ENCODE peak calls at places on chromosome 11, in ten cellular contexts. A, I, T, B, K, J, N, W, O and Y are unnamed samples.

GRCh38 chr11:118530683-118531596 is at the start of gene TMEM25:
- DNase-seq in A (peak; percentile 71), W (no peak), K (peak; percentile 62), O (peak; percentile 82), J (peak; percentile 42), I (peak; percentile 87), N (peak; percentile 76), B (peak; percentile 40), T (peak; percentile 88), Y (peak; percentile 31)

GRCh38 chr11:87215236-87215635 is 177.5 kb downstream of the TMEM135 start:
- DNase-seq in T (no peak), J (no peak), O (no peak), K (no peak), A (no peak), B (peak; percentile 14), I (no peak), N (no peak), W (no peak), Y (no peak)

GRCh38 chr11:66891849-66892660 is 35.2 kb downstream of the LRFN4 start:
- DNase-seq in T (no peak), B (peak; percentile 96), A (peak; percentile 59), K (no peak), W (peak; percentile 58), O (no peak), I (no peak), J (peak; percentile 97), N (peak; percentile 49), Y (peak; percentile 87)

GRCh38 chr11:46234261-46234660 is 43.2 kb upstream of the CREB3L1 start:
- DNase-seq in I (peak; percentile 85), A (no peak), K (peak; percentile 61), B (no peak), W (no peak), N (no peak), T (no peak), O (no peak), J (no peak), Y (no peak)

GRCh38 chr11:127888396-127888795 is 699.0 kb downstream of the ETS1 start:
- DNase-seq in N (no peak), T (no peak), A (no peak), O (no peak), B (no peak), I (no peak), W (no peak), J (no peak), K (no peak), Y (no peak)

GRCh38 chr11:86955674-86956522 is 703 bp upstream of the FZD4 start:
- DNase-seq in A (peak; percentile 85), B (peak; percentile 60), J (peak; percentile 66), N (peak; percentile 93), O (peak; percentile 21), T (peak; percentile 84), K (peak; percentile 77), W (no peak), I (peak; percentile 93), Y (peak; percentile 73)

GRCh38 chr11:36195496-36196346 is 93.5 kb downstream of the COMMD9 start:
- DNase-seq in O (no peak), J (peak; percentile 47), A (no peak), K (no peak), I (no peak), N (peak; percentile 75), W (no peak), T (peak; percentile 16), B (no peak), Y (peak; percentile 54)

GRCh38 chr11:106032861-106033260 is 10.8 kb upstream of the MSANTD4 start:
- DNase-seq in J (no peak), N (no peak), W (no peak), B (no peak), O (no peak), K (no peak), T (no peak), A (no peak), I (no peak), Y (no peak)

GRCh38 chr11:76152086-76152658 is 54.1 kb downstream of the WNT11 start:
- DNase-seq in O (peak; percentile 76), W (no peak), I (peak; percentile 90), B (peak; percentile 53), J (peak; percentile 76), K (peak; percentile 69), A (peak; percentile 89), N (peak; percentile 95), T (peak; percentile 93), Y (peak; percentile 77)
- H3K4me3 ChIP-seq in O (no peak overlapping the region), W (peak overlapping the region; percentile 6), I (peak overlapping the region; percentile 34), B (peak overlapping the region; percentile 49), J (peak overlapping the region; percentile 22), K (no peak overlapping the region), A (no peak overlapping the region), N (peak overlapping the region; percentile 62), T (peak overlapping the region; percentile 58), Y (peak overlapping the region; percentile 59)

DNA sequence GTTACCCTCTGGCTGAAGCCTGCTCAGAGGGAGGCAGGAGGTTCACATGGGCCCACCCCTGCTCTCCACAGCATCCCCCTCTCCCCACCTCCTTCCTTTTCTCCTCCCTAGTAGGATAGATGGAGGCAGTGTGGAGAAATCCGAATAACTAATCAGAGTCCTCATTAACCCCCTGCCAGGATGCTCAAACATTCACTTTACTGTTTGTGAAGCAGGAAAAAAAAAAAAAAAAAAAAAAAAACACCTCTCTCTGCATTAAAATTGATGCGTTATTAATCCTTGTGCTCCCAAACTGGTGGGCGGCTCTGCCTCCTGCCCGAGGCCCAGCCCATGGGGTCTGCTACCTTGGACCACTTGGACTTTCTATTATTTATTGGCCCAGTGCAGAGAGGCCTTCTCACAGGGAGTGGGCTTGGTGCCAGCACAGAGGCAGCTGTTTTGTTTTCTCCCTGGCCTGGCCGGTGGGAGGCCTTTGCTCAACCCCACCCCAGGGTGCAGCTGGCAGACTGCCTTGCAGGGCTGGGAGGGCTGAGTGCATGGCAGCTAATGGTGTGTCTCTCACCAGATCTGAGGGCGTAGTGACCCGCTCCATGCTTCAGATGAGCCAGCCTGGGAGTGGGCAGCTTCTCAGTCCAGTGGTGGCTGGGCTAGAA is 150.7 kb downstream of the PKNOX2 start:
- DNase-seq in B (peak; percentile 11), O (no peak), K (no peak), N (no peak), A (no peak), I (no peak), W (no peak), J (peak; percentile 71), T (peak; percentile 48), Y (peak; percentile 65)
- H3K4me3 ChIP-seq in B (no peak overlapping the region), O (no peak overlapping the region), K (no peak overlapping the region), N (no peak overlapping the region), A (no peak overlapping the region), I (no peak overlapping the region), W (no peak overlapping the region), J (no peak overlapping the region), T (no peak overlapping the region), Y (no peak overlapping the region)

GRCh38 chr11:85668157-85668556 is 3.2 kb upstream of the CREBZF start:
- DNase-seq in O (no peak), N (no peak), I (no peak), K (no peak), W (no peak), T (no peak), J (no peak), B (no peak), A (no peak), Y (no peak)

GRCh38 chr11:85666687-85667086 is 1.8 kb upstream of the CREBZF start:
- DNase-seq in K (no peak), O (no peak), W (no peak), T (no peak), B (no peak), I (no peak), J (no peak), A (no peak), N (no peak), Y (no peak)

GRCh38 chr11:85663781-85664560 is 958 bp downstream of the CREBZF start:
- DNase-seq in O (peak; percentile 84), J (peak; percentile 60), N (peak; percentile 96), A (peak; percentile 87), W (no peak), I (peak; percentile 92), T (peak; percentile 81), K (peak; percentile 69), B (peak; percentile 34), Y (peak; percentile 32)

GRCh38 chr11:85664561-85665481 is at the start of gene CREBZF:
- DNase-seq in N (peak; percentile 100), K (peak; percentile 88), A (peak; percentile 96), B (peak; percentile 91), I (peak; percentile 97), O (peak; percentile 96), T (peak; percentile 96), W (peak; percentile 71), J (peak; percentile 97), Y (peak; percentile 95)

GRCh38 chr11:85665756-85666155 is 827 bp upstream of the CREBZF start:
- DNase-seq in B (no peak), J (no peak), I (no peak), A (no peak), O (no peak), T (no peak), K (no peak), N (no peak), W (no peak), Y (no peak)
- H3K4me3 ChIP-seq in B (no peak overlapping the region), J (no peak overlapping the region), I (peak overlapping the region; percentile 97), A (no peak overlapping the region), O (peak overlapping the region; percentile 93), T (peak overlapping the region; percentile 97), K (no peak overlapping the region), N (peak overlapping the region; percentile 75), W (no peak overlapping the region), Y (no peak overlapping the region)

GRCh38 chr11:134276396-134277175 is 407 bp downstream of the GLB1L3 start:
- DNase-seq in W (no peak), N (no peak), J (no peak), T (no peak), O (no peak), B (no peak), A (no peak), I (peak; percentile 56), K (no peak), Y (no peak)
- H3K4me3 ChIP-seq in W (no peak overlapping the region), N (no peak overlapping the region), J (no peak overlapping the region), T (peak overlapping the region; percentile 72), O (no peak overlapping the region), B (peak overlapping the region; percentile 32), A (no peak overlapping the region), I (peak overlapping the region; percentile 50), K (peak overlapping the region; percentile 24), Y (no peak overlapping the region)

GRCh38 chr11:62546244-62546936 is at the start of gene AHNAK:
- DNase-seq in T (peak; percentile 85), K (peak; percentile 61), A (peak; percentile 92), J (peak; percentile 62), B (no peak), O (no peak), W (no peak), I (peak; percentile 86), N (no peak), Y (peak; percentile 50)
- H3K4me3 ChIP-seq in T (peak within 1 kb of the TSS; percentile 86), K (peak within 1 kb of the TSS; percentile 45), A (peak within 1 kb of the TSS; percentile 74), J (peak within 1 kb of the TSS; percentile 100), B (peak within 1 kb of the TSS; percentile 90), O (no peak within 1 kb of the TSS), W (peak within 1 kb of the TSS; percentile 98), I (peak within 1 kb of the TSS; percentile 72), N (no peak within 1 kb of the TSS), Y (peak within 1 kb of the TSS; percentile 93)